ENCODE peak calls at places on chromosome 4, in seven cellular contexts. V, N, M, W, L, X and G are unnamed samples.

GRCh38 chr4:130524057-130524456 is 1428.1 kb downstream of the C4orf33 start:
- DNase-seq in M (no peak), X (no peak), L (no peak), N (no peak), V (no peak), W (no peak), G (no peak)

GRCh38 chr4:76526585-76526990 is 91.6 kb downstream of the SHROOM3 start:
- DNase-seq in V (no peak), N (no peak), W (peak; percentile 35), L (no peak), M (no peak), X (no peak), G (peak; percentile 63)

GRCh38 chr4:169243808-169244207 is 26.9 kb downstream of the SH3RF1 start:
- DNase-seq in N (no peak), W (no peak), V (no peak), L (no peak), M (no peak), X (no peak), G (no peak)

GRCh38 chr4:108492816-108493595 is 127.4 kb upstream of the RPL34 start:
- DNase-seq in V (no peak), W (peak; percentile 4), L (no peak), M (peak; percentile 1), N (no peak), X (no peak), G (no peak)

GRCh38 chr4:108556588-108557200 is 63.7 kb upstream of the RPL34 start:
- DNase-seq in N (no peak), L (no peak), V (no peak), X (no peak), M (no peak), W (no peak), G (no peak)

GRCh38 chr4:94802091-94802490 is 44.3 kb downstream of the BMPR1B start:
- DNase-seq in N (no peak), X (no peak), V (no peak), L (no peak), M (no peak), W (no peak), G (no peak)

GRCh38 chr4:76177709-76178108 is 29.5 kb upstream of the NUP54 start:
- DNase-seq in M (no peak), N (no peak), V (no peak), X (no peak), L (no peak), W (no peak), G (no peak)

GRCh38 chr4:170853422-170854021 is 763.8 kb upstream of the AADAT start:
- DNase-seq in L (peak; percentile 13), N (no peak), V (peak; percentile 14), X (peak; percentile 63), W (peak; percentile 59), M (peak; percentile 13), G (peak; percentile 40)

GRCh38 chr4:98745372-98745771 is 87.0 kb upstream of the TSPAN5 start:
- DNase-seq in M (no peak), L (no peak), N (no peak), V (no peak), W (peak; percentile 28), X (no peak), G (no peak)

GRCh38 chr4:84403656-84404055 is 95.4 kb downstream of the NKX6-1 start:
- DNase-seq in M (no peak), X (no peak), N (no peak), W (peak; percentile 47), L (no peak), V (no peak), G (peak; percentile 27)

GRCh38 chr4:79255793-79256192 is 70.1 kb downstream of the NAA11 start:
- DNase-seq in V (no peak), N (no peak), W (no peak), L (no peak), X (no peak), M (no peak), G (no peak)

GRCh38 chr4:735583-735982 is 30.0 kb downstream of the PCGF3 start:
- DNase-seq in N (no peak), X (no peak), L (no peak), M (no peak), V (no peak), W (no peak), G (no peak)

GRCh38 chr4:12926189-12927066 is 557.7 kb downstream of the RAB28 start:
- DNase-seq in N (no peak), L (no peak), V (no peak), W (no peak), X (no peak), M (no peak), G (no peak)

GRCh38 chr4:85113706-85114105 is 147.2 kb upstream of the WDFY3 start:
- DNase-seq in L (no peak), W (no peak), X (no peak), N (no peak), M (no peak), V (no peak), G (peak; percentile 72)

GRCh38 chr4:123659759-123660158 is 263.2 kb downstream of the SPRY1 start:
- DNase-seq in V (no peak), N (no peak), M (no peak), X (no peak), W (peak; percentile 54), L (no peak), G (peak; percentile 20)

DNA sequence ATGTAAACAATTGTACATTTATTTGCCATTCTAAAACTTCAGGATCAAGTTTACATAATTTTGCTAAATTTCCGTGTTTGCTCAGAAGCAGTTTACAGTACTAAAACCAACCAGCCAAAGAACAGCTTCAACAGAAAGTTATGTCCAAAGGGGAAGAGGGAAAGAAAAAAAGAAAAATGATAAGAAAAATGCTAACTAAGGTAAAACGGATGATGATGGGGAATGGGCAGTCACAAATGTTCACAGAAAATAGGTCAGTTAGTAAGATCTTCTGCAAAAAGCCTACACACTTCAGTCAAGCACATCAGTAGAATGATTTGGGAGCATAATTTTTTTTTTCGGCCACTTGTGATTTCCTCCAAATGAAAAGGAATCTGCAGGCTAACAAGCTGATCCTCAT is 6.3 kb upstream of the COX18 start:
- DNase-seq in X (no peak), V (no peak), M (no peak), W (no peak), L (no peak), N (no peak), G (no peak)
- H3K4me3 ChIP-seq in X (no peak overlapping the region), V (no peak overlapping the region), M (no peak overlapping the region), W (no peak overlapping the region), L (no peak overlapping the region), N (no peak overlapping the region), G (no peak overlapping the region)

DNA sequence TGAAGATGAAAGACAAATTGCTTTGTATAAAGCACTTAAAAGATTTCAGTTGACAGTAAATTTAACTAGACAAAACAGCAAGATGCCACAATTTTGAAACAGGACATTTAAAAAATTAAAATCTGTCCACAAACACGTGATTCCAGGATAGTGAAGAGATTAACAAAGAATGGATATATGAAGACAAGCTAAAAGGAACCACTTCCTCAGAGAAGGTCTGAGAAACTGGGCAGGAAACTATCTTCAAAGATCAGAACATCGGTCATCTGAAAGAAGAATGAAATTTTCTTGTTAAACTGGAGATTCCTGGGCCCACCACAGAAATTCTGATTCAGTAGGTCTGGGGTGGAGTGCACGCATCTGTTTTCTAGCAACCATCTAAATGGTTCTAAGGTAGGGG is 1.4 kb downstream of the RWDD4 start:
- DNase-seq in L (no peak), X (no peak), W (no peak), V (no peak), N (no peak), M (no peak), G (no peak)
- H3K4me3 ChIP-seq in L (peak overlapping the region; percentile 93), X (peak overlapping the region; percentile 71), W (peak overlapping the region; percentile 84), V (peak overlapping the region; percentile 94), N (peak overlapping the region; percentile 77), M (peak overlapping the region; percentile 76), G (peak overlapping the region; percentile 97)

DNA sequence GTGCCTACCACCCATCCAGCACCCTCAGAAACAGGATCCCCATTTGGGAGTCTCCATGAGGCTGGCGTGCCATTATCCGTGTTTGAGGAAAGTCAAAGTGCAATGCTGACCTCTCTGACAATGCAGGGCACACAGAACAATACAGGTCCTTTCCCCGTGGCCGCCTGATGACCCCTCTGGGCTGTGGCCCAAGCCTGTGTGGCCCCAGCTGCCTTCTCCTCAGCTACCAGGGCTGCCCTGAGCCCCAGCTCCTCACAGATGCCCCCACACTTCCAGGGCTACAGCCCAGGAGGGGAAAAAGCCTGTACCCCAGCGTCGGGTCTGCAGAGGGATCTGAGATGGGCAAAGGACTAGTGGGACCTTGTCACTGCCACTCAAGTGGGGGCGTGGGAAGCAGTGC is 15.5 kb downstream of the ZFYVE28 start:
- DNase-seq in L (no peak), X (no peak), V (no peak), M (no peak), N (no peak), W (no peak), G (no peak)
- H3K4me3 ChIP-seq in L (no peak overlapping the region), X (no peak overlapping the region), V (no peak overlapping the region), M (no peak overlapping the region), N (no peak overlapping the region), W (peak overlapping the region; percentile 63), G (no peak overlapping the region)

GRCh38 chr4:6719611-6720179 is 3.7 kb downstream of the BLOC1S4 start:
- DNase-seq in X (no peak), N (no peak), V (no peak), W (no peak), L (no peak), M (no peak), G (no peak)
- H3K4me3 ChIP-seq in X (no peak overlapping the region), N (no peak overlapping the region), V (no peak overlapping the region), W (no peak overlapping the region), L (no peak overlapping the region), M (no peak overlapping the region), G (no peak overlapping the region)

DNA sequence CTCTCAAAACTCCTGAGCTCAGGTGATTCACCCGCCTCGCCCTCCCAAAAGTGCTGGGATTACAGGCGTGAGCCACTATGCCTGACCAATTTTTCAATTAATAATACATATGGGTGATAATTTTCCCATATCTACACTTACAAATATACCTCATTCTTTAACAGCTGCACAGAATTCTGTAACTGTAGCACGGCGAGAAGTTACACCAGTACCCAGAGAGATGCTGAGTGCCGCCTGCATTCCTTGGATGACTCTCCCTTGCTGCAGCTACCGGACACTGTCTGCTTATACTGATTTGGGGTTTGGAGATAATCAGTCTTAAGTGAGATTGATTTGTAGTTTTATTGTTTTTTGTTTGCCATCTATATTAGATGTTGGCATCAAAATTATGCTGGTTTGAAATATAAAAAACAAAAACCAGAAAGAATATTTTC is 5.8 kb downstream of the TIFA start:
- DNase-seq in X (no peak), W (no peak), N (no peak), M (no peak), V (no peak), L (no peak), G (no peak)
- H3K4me3 ChIP-seq in X (no peak overlapping the region), W (no peak overlapping the region), N (no peak overlapping the region), M (peak overlapping the region; percentile 78), V (no peak overlapping the region), L (no peak overlapping the region), G (no peak overlapping the region)

GRCh38 chr4:39626913-39627312 is 11.8 kb downstream of the SMIM14 start:
- DNase-seq in N (no peak), M (no peak), W (no peak), X (no peak), V (no peak), L (no peak), G (no peak)
- H3K4me3 ChIP-seq in N (no peak overlapping the region), M (peak overlapping the region; percentile 35), W (no peak overlapping the region), X (no peak overlapping the region), V (no peak overlapping the region), L (no peak overlapping the region), G (no peak overlapping the region)

GRCh38 chr4:165403667-165404066 is 24.9 kb downstream of the CPE start:
- DNase-seq in M (no peak), N (no peak), X (no peak), W (no peak), L (no peak), V (no peak), G (no peak)
- H3K4me3 ChIP-seq in M (no peak overlapping the region), N (no peak overlapping the region), X (no peak overlapping the region), W (no peak overlapping the region), L (no peak overlapping the region), V (no peak overlapping the region), G (no peak overlapping the region)

GRCh38 chr4:138845051-138845450 is 170.5 kb upstream of the NOCT start:
- DNase-seq in V (no peak), X (no peak), N (no peak), W (no peak), M (no peak), L (no peak), G (no peak)
- H3K4me3 ChIP-seq in V (no peak overlapping the region), X (no peak overlapping the region), N (no peak overlapping the region), W (no peak overlapping the region), M (no peak overlapping the region), L (no peak overlapping the region), G (no peak overlapping the region)